ENCODE peak calls at places on chromosomes 7 and 10, in ten cellular contexts. H, L, S, Y, B, N, X, O, W and E are unnamed samples.

GRCh38 chr7:108415821-108416536 is 40.3 kb downstream of the NRCAM start:
- DNase-seq in H (no peak), L (no peak), S (no peak), Y (no peak), B (no peak), N (peak), X (no peak), O (peak), W (peak), E (no peak)

GRCh38 chr10:48745662-48746245 is 61.1 kb downstream of the WDFY4 start:
- DNase-seq in H (no peak), L (no peak), S (no peak), Y (no peak), B (no peak), N (no peak), X (no peak), O (no peak), W (no peak), E (no peak)

GRCh38 chr7:4730276-4730675 is 45.1 kb upstream of the AP5Z1 start:
- DNase-seq in H (no peak), L (no peak), S (no peak), Y (no peak), B (no peak), N (no peak), X (no peak), O (no peak), W (no peak), E (no peak)

GRCh38 chr10:35331894-35332640 is 4.2 kb upstream of the CCNY start:
- DNase-seq in H (peak), L (no peak), S (no peak), Y (no peak), B (no peak), N (peak), X (no peak), O (peak), W (peak), E (no peak)

GRCh38 chr10:15784662-15785300 is 65.1 kb upstream of the ITGA8 start:
- DNase-seq in H (no peak), L (no peak), S (no peak), Y (no peak), B (no peak), N (no peak), X (no peak), O (no peak), W (no peak), E (no peak)

GRCh38 chr10:29576681-29577080 is 58.1 kb downstream of the SVIL start:
- DNase-seq in H (no peak), L (no peak), S (no peak), Y (no peak), B (no peak), N (no peak), X (no peak), O (peak), W (no peak), E (no peak)

GRCh38 chr10:96756111-96756903 is 36.0 kb upstream of the PIK3AP1 start:
- DNase-seq in H (no peak), L (no peak), S (no peak), Y (no peak), B (no peak), N (no peak), X (no peak), O (no peak), W (no peak), E (no peak)

GRCh38 chr10:48335788-48336187 is 29.3 kb downstream of the MAPK8 start:
- DNase-seq in H (no peak), L (no peak), S (no peak), Y (no peak), B (no peak), N (no peak), X (no peak), O (no peak), W (no peak), E (no peak)

GRCh38 chr7:27095050-27095896 is 527 bp downstream of the HOXA1 start:
- DNase-seq in H (no peak), L (no peak), S (no peak), Y (no peak), B (no peak), N (peak), X (no peak), O (no peak), W (no peak), E (no peak)

GRCh38 chr10:63217120-63217605 is 84.0 kb downstream of the NRBF2 start:
- DNase-seq in H (peak), L (no peak), S (no peak), Y (no peak), B (no peak), N (no peak), X (no peak), O (peak), W (peak), E (no peak)

GRCh38 chr10:24513155-24513554 is 210.5 kb downstream of the ARHGAP21 start:
- DNase-seq in H (no peak), L (no peak), S (no peak), Y (no peak), B (no peak), N (no peak), X (no peak), O (peak), W (no peak), E (no peak)

GRCh38 chr10:4825868-4826787 is at the start of gene AKR1E2:
- DNase-seq in H (peak), L (peak), S (peak), Y (peak), B (peak), N (peak), X (peak), O (peak), W (peak), E (peak)

GRCh38 chr7:141697211-141697871 is 4.6 kb downstream of the DENND11 start:
- DNase-seq in H (no peak), L (no peak), S (no peak), Y (no peak), B (no peak), N (no peak), X (no peak), O (no peak), W (no peak), E (no peak)

GRCh38 chr10:85043207-85043606 is 714.8 kb downstream of the CCSER2 start:
- DNase-seq in H (no peak), L (no peak), S (no peak), Y (no peak), B (no peak), N (no peak), X (no peak), O (no peak), W (no peak), E (no peak)

GRCh38 chr7:111833461-111833860 is 271.2 kb upstream of the IMMP2L start:
- DNase-seq in H (no peak), L (no peak), S (no peak), Y (no peak), B (no peak), N (no peak), X (no peak), O (no peak), W (no peak), E (no peak)

GRCh38 chr7:4134631-4135030 is 547.5 kb upstream of the FOXK1 start:
- DNase-seq in H (no peak), L (peak), S (peak), Y (no peak), B (peak), N (no peak), X (no peak), O (no peak), W (no peak), E (no peak)

GRCh38 chr7:101598422-101598957 is 30.6 kb downstream of the MYL10 start:
- DNase-seq in H (no peak), L (peak), S (no peak), Y (no peak), B (peak), N (no peak), X (no peak), O (no peak), W (no peak), E (no peak)

GRCh38 chr7:116330961-116331360 is 120.6 kb downstream of the TES start:
- DNase-seq in H (no peak), L (no peak), S (no peak), Y (no peak), B (no peak), N (no peak), X (no peak), O (no peak), W (no peak), E (no peak)

GRCh38 chr7:3063016-3063753 is 19.5 kb upstream of the CARD11 start:
- DNase-seq in H (no peak), L (no peak), S (no peak), Y (no peak), B (no peak), N (no peak), X (no peak), O (no peak), W (no peak), E (no peak)

GRCh38 chr7:130632111-130632510 is 36.4 kb downstream of the COPG2 start:
- DNase-seq in H (no peak), L (no peak), S (no peak), Y (no peak), B (no peak), N (no peak), X (no peak), O (peak), W (no peak), E (no peak)

GRCh38 chr7:15686957-15687644 is 618 bp upstream of the MEOX2 start:
- DNase-seq in H (no peak), L (no peak), S (no peak), Y (no peak), B (no peak), N (no peak), X (no peak), O (no peak), W (no peak), E (no peak)

GRCh38 chr10:55358539-55358938 is 557.5 kb upstream of the PCDH15 start:
- DNase-seq in H (no peak), L (no peak), S (no peak), Y (no peak), B (no peak), N (no peak), X (no peak), O (no peak), W (no peak), E (no peak)

GRCh38 chr7:69811682-69812344 is 213.5 kb downstream of the AUTS2 start:
- DNase-seq in H (no peak), L (no peak), S (no peak), Y (no peak), B (no peak), N (no peak), X (no peak), O (no peak), W (no peak), E (no peak)

GRCh38 chr7:93902777-93903423 is 3.5 kb upstream of the GNGT1 start:
- DNase-seq in H (peak), L (no peak), S (no peak), Y (no peak), B (no peak), N (no peak), X (no peak), O (no peak), W (no peak), E (no peak)

GRCh38 chr7:16905300-16906044 is 23.7 kb upstream of the AGR3 start:
- DNase-seq in H (peak), L (no peak), S (no peak), Y (no peak), B (no peak), N (no peak), X (no peak), O (peak), W (no peak), E (no peak)

GRCh38 chr7:8260871-8261707 is 878 bp downstream of the ICA1 start:
- DNase-seq in H (peak), L (peak), S (peak), Y (peak), B (peak), N (peak), X (peak), O (peak), W (peak), E (peak)

GRCh38 chr10:22003111-22003963 is at the start of gene DNAJC1:
- DNase-seq in H (peak), L (peak), S (peak), Y (peak), B (peak), N (peak), X (peak), O (peak), W (peak), E (peak)

GRCh38 chr10:78756604-78757442 is 311.9 kb upstream of the ZMIZ1 start:
- DNase-seq in H (no peak), L (peak), S (peak), Y (peak), B (no peak), N (peak), X (peak), O (peak), W (peak), E (peak)

GRCh38 chr10:84770824-84771223 is 442.4 kb downstream of the CCSER2 start:
- DNase-seq in H (no peak), L (no peak), S (no peak), Y (no peak), B (no peak), N (no peak), X (no peak), O (no peak), W (no peak), E (no peak)

GRCh38 chr10:97399843-97400545 is 1.1 kb downstream of the RRP12 start:
- DNase-seq in H (peak), L (no peak), S (no peak), Y (no peak), B (peak), N (peak), X (peak), O (peak), W (peak), E (no peak)

GRCh38 chr10:3926675-3927525 is 141.9 kb upstream of the KLF6 start:
- DNase-seq in H (no peak), L (no peak), S (no peak), Y (no peak), B (no peak), N (no peak), X (no peak), O (peak), W (no peak), E (no peak)

GRCh38 chr7:96910484-96910883 is 94.9 kb upstream of the DLX6 start:
- DNase-seq in H (no peak), L (no peak), S (no peak), Y (no peak), B (no peak), N (no peak), X (no peak), O (no peak), W (no peak), E (no peak)

GRCh38 chr7:85529197-85529596 is 342.3 kb upstream of the SEMA3D start:
- DNase-seq in H (no peak), L (peak), S (no peak), Y (no peak), B (no peak), N (peak), X (no peak), O (peak), W (no peak), E (no peak)

GRCh38 chr10:29687411-29688160 is 52.8 kb upstream of the SVIL start:
- DNase-seq in H (no peak), L (peak), S (no peak), Y (no peak), B (no peak), N (no peak), X (no peak), O (no peak), W (no peak), E (no peak)

DNA sequence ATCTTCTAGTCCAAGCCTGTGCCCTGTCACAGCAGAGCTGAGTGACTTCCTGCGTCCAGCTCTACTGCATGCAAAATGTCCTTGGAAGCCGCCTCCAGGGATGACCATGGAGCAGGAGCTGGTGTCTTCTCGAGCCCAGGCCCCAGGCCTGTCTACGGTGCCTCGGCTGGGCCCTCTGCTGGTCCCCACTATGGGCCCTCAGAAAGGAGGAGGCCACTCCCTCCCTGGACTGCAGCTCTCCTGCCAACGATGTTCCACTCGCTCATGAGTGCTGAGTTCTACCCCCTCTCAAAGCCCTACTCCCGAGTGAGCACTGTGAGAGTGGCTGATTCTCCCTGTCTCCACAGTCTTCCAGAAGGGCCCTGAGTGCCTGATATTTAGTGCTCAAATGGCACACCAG is 504.9 kb downstream of the PTPRN2 start:
- DNase-seq in H (no peak), L (no peak), S (peak), Y (no peak), B (no peak), N (no peak), X (no peak), O (no peak), W (no peak), E (no peak)
- H3K4me3 ChIP-seq in H (no peak), L (no peak), S (no peak), Y (no peak), B (no peak), N (no peak), X (no peak), O (no peak), W (no peak), E (no peak)

GRCh38 chr7:1762238-1762945 is 92.3 kb downstream of the ELFN1 start:
- DNase-seq in H (no peak), L (no peak), S (no peak), Y (no peak), B (no peak), N (no peak), X (no peak), O (no peak), W (no peak), E (no peak)
- TF ChIP-seq CTCF in H (no peak), L (no peak), S (no peak), Y (no peak), B (no peak), N (no peak), X (no peak), O (no peak), W (no peak), E (no peak)

GRCh38 chr7:46486264-46487206 is 565.5 kb upstream of the IGFBP3 start:
- DNase-seq in H (no peak), L (no peak), S (peak), Y (peak), B (no peak), N (no peak), X (peak), O (peak), W (peak), E (peak)
- H3K27ac ChIP-seq in H (no peak), L (no peak), S (peak), Y (no peak), B (no peak), N (no peak), X (no peak), O (peak), W (peak), E (no peak)

DNA sequence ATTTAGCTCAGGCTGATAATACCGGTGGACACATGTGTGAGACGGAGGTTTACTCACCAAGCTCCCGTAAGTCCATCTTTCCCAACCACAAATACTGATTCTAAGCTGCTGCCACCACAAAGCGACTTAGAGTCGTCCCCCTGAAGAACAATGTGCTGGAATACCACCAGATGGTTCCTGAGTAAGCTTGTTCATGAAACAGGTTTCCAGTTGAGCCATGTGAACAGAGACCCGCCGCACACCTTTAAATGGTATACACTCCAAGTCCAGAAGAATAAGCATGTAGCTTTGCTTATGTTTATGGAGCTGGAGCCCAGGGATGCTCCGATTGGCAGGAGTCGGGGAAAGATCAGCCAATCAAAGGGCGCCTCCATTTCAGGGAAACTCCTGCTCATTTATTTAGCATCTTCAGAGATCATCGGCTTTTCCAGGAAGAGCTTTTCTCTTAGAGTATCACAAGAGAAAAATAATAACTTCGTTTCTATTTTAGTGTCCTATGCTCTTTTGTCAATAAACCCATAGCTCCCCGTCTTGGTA is 261.6 kb upstream of the AOAH start:
- DNase-seq in H (no peak), L (no peak), S (no peak), Y (no peak), B (no peak), N (no peak), X (no peak), O (no peak), W (no peak), E (no peak)
- H3K4me3 ChIP-seq in H (no peak), L (no peak), S (no peak), Y (no peak), B (peak), N (no peak), X (no peak), O (no peak), W (no peak), E (no peak)

DNA sequence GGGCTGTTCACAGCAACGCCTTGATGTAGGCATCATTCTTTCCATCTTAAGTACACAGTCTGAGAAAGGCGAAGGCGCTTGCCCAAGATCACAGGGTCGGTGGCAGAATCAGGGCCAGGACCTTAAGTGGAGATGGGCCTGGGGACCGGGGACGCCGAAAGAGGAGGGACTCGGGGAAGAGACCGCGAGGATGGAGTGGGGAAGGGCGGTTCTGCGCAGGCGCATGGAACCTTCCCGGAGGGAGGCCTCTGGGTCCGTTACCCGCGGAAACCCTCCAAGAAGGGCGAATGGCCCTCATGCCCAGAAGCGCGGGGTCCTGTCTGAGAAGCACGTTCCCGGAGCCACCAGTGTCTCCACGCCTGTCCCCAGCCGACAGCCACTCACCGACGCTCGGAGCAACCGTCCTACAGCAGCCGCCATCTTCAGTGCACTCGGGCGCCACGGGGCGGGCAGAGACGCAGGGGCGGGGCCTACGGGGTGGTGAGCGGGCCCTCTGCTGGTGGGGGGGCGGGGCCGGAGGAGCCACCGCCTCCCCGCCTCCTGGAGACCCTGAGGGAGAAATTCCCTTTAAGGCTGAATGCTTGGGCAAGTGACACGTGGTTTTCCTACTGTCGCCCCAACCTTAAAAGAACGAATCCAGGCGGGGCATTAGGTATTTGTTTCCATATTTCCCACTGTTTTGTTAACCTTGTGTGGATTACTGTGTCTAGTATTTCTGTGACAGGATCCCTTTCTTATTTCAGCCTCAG is at the start of gene PRDX3:
- DNase-seq in H (peak), L (peak), S (peak), Y (peak), B (peak), N (peak), X (peak), O (peak), W (peak), E (peak)
- TF ChIP-seq CTCF in H (peak), L (peak), S (peak), Y (peak), B (no peak), N (peak), X (peak), O (peak), W (no peak), E (no peak)

GRCh38 chr7:43637114-43637806 is 54.4 kb downstream of the STK17A start:
- DNase-seq in H (no peak), L (no peak), S (no peak), Y (no peak), B (no peak), N (no peak), X (no peak), O (no peak), W (no peak), E (no peak)
- H3K27ac ChIP-seq in H (no peak), L (no peak), S (peak), Y (peak), B (no peak), N (no peak), X (no peak), O (no peak), W (no peak), E (no peak)